ENCODE peak calls at places on chromosomes 1 and 21, in six cellular contexts. One of them, this sample, is unnamed.

GRCh38 chr1:8293141-8293540 is 24.8 kb upstream of the SLC45A1 start:
- DNase-seq in naive B cell: no peak
- DNase-seq in ELR: no peak
- DNase-seq in HFF-Myc: no peak
- DNase-seq in tibial nerve: no peak
- DNase-seq in fibroblast of lung: no peak
- DNase-seq in this sample: no peak

GRCh38 chr21:37074195-37074510 is 1.1 kb downstream of the TTC3 start:
- DNase-seq in naive B cell: no peak
- DNase-seq in ELR: peak
- DNase-seq in HFF-Myc: no peak
- DNase-seq in tibial nerve: no peak
- DNase-seq in fibroblast of lung: no peak
- DNase-seq in this sample: no peak

GRCh38 chr1:58968360-58968952 is 184.6 kb upstream of the JUN start:
- DNase-seq in naive B cell: peak
- DNase-seq in ELR: no peak
- DNase-seq in HFF-Myc: no peak
- DNase-seq in tibial nerve: peak
- DNase-seq in fibroblast of lung: peak
- DNase-seq in this sample: no peak

GRCh38 chr1:217133958-217134856 is 411.0 kb upstream of the ESRRG start:
- DNase-seq in naive B cell: no peak
- DNase-seq in ELR: no peak
- DNase-seq in HFF-Myc: no peak
- DNase-seq in tibial nerve: no peak
- DNase-seq in fibroblast of lung: peak
- DNase-seq in this sample: no peak

GRCh38 chr21:36450511-36450910 is 29.4 kb downstream of the CLDN14 start:
- DNase-seq in naive B cell: no peak
- DNase-seq in ELR: peak
- DNase-seq in HFF-Myc: no peak
- DNase-seq in tibial nerve: no peak
- DNase-seq in fibroblast of lung: peak
- DNase-seq in this sample: peak

GRCh38 chr21:39144191-39144590 is 39.1 kb downstream of the PSMG1 start:
- DNase-seq in naive B cell: no peak
- DNase-seq in ELR: no peak
- DNase-seq in HFF-Myc: no peak
- DNase-seq in tibial nerve: no peak
- DNase-seq in fibroblast of lung: no peak
- DNase-seq in this sample: no peak

GRCh38 chr1:91697322-91698260 is 188.4 kb downstream of the TGFBR3 start:
- DNase-seq in naive B cell: no peak
- DNase-seq in ELR: no peak
- DNase-seq in HFF-Myc: no peak
- DNase-seq in tibial nerve: no peak
- DNase-seq in fibroblast of lung: peak
- DNase-seq in this sample: peak

GRCh38 chr1:215023151-215023832 is 59.2 kb upstream of the KCNK2 start:
- DNase-seq in naive B cell: no peak
- DNase-seq in ELR: no peak
- DNase-seq in HFF-Myc: no peak
- DNase-seq in tibial nerve: no peak
- DNase-seq in fibroblast of lung: no peak
- DNase-seq in this sample: no peak

GRCh38 chr1:168360151-168360550 is 79.5 kb downstream of the TBX19 start:
- DNase-seq in naive B cell: no peak
- DNase-seq in ELR: peak
- DNase-seq in HFF-Myc: no peak
- DNase-seq in tibial nerve: no peak
- DNase-seq in fibroblast of lung: peak
- DNase-seq in this sample: no peak

GRCh38 chr1:177862916-177863315 is 106.9 kb downstream of the SEC16B start:
- DNase-seq in naive B cell: no peak
- DNase-seq in ELR: peak
- DNase-seq in HFF-Myc: no peak
- DNase-seq in tibial nerve: no peak
- DNase-seq in fibroblast of lung: no peak
- DNase-seq in this sample: no peak